ENCODE peak calls at places on chromosomes 2 and 18, in six cellular contexts. Q, N, I, B, Z and C are unnamed samples. For H3K79me1, the result is how much of the 10 kb centered on the place peaks cover.

GRCh38 chr2:205524656-205525055 is 157.6 kb upstream of the NRP2 start:
- DNase-seq in Q (no peak), N (no peak), I (no peak), B (no peak), Z (no peak), C (no peak)

GRCh38 chr2:42957109-42958035 is 165.0 kb upstream of the HAAO start:
- DNase-seq in Q (no peak), N (peak), I (no peak), B (no peak), Z (no peak), C (no peak)

GRCh38 chr2:170942615-170943014 is 13.6 kb downstream of the GORASP2 start:
- DNase-seq in Q (no peak), N (no peak), I (no peak), B (no peak), Z (no peak), C (no peak)

GRCh38 chr2:60794271-60794863 is 38.3 kb downstream of the PAPOLG start:
- DNase-seq in Q (no peak), N (peak), I (no peak), B (peak), Z (peak), C (no peak)

GRCh38 chr2:3127710-3128109 is 249.9 kb downstream of the EIPR1 start:
- DNase-seq in Q (no peak), N (no peak), I (no peak), B (no peak), Z (no peak), C (no peak)

GRCh38 chr2:63064661-63065060 is 14.0 kb downstream of the OTX1 start:
- DNase-seq in Q (no peak), N (no peak), I (no peak), B (no peak), Z (no peak), C (no peak)

GRCh38 chr18:44682871-44683221 is 2.2 kb downstream of the SETBP1 start:
- DNase-seq in Q (peak), N (no peak), I (no peak), B (no peak), Z (peak), C (peak)

GRCh38 chr18:12911025-12911927 is 27.2 kb upstream of the PTPN2 start:
- DNase-seq in Q (peak), N (no peak), I (no peak), B (no peak), Z (no peak), C (no peak)

GRCh38 chr2:112615051-112615450 is 30.6 kb downstream of the CHCHD5 start:
- DNase-seq in Q (no peak), N (no peak), I (no peak), B (no peak), Z (no peak), C (no peak)

GRCh38 chr2:4678937-4679336 is 975.6 kb downstream of the DCDC2C start:
- DNase-seq in Q (no peak), N (no peak), I (no peak), B (no peak), Z (no peak), C (no peak)

GRCh38 chr18:79497638-79498081 is 101.9 kb downstream of the NFATC1 start:
- DNase-seq in Q (no peak), N (peak), I (no peak), B (no peak), Z (peak), C (no peak)

GRCh38 chr2:229437467-229437866 is 166.4 kb upstream of the PID1 start:
- DNase-seq in Q (no peak), N (no peak), I (no peak), B (no peak), Z (no peak), C (no peak)

GRCh38 chr2:171034315-171034714 is 105.3 kb downstream of the GORASP2 start:
- DNase-seq in Q (no peak), N (peak), I (no peak), B (no peak), Z (peak), C (no peak)

GRCh38 chr2:237702439-237703397 is 75.3 kb downstream of the LRRFIP1 start:
- DNase-seq in Q (peak), N (peak), I (no peak), B (peak), Z (peak), C (no peak)

GRCh38 chr2:237701859-237702370 is 74.5 kb downstream of the LRRFIP1 start:
- DNase-seq in Q (no peak), N (no peak), I (no peak), B (peak), Z (no peak), C (no peak)

GRCh38 chr2:237706257-237706656 is 78.9 kb downstream of the LRRFIP1 start:
- DNase-seq in Q (no peak), N (no peak), I (no peak), B (no peak), Z (no peak), C (no peak)

GRCh38 chr2:237705225-237705524 is 77.8 kb downstream of the LRRFIP1 start:
- DNase-seq in Q (no peak), N (peak), I (no peak), B (no peak), Z (peak), C (no peak)

GRCh38 chr2:237704476-237705224 is 77.3 kb downstream of the LRRFIP1 start:
- DNase-seq in Q (no peak), N (peak), I (no peak), B (peak), Z (peak), C (no peak)
- H3K79me1 ChIP-seq in Q (under half), N (under half), I (under half), B (under half), Z (under half), C (under half)

GRCh38 chr18:9340472-9340871 is 5.9 kb downstream of the TWSG1 start:
- DNase-seq in Q (no peak), N (no peak), I (no peak), B (no peak), Z (no peak), C (no peak)
- H2AK5ac ChIP-seq in Q (no peak), N (no peak), I (no peak), B (no peak), Z (no peak), C (no peak)

GRCh38 chr2:68234405-68234804 is 17.9 kb downstream of the PPP3R1 start:
- DNase-seq in Q (no peak), N (no peak), I (no peak), B (no peak), Z (no peak), C (no peak)

GRCh38 chr2:68237404-68237803 is 14.9 kb downstream of the PPP3R1 start:
- DNase-seq in Q (no peak), N (peak), I (no peak), B (no peak), Z (no peak), C (no peak)

GRCh38 chr2:68236876-68237275 is 15.5 kb downstream of the PPP3R1 start:
- DNase-seq in Q (no peak), N (peak), I (no peak), B (no peak), Z (no peak), C (no peak)

GRCh38 chr2:68235090-68235489 is 17.2 kb downstream of the PPP3R1 start:
- DNase-seq in Q (no peak), N (no peak), I (no peak), B (no peak), Z (no peak), C (no peak)

DNA sequence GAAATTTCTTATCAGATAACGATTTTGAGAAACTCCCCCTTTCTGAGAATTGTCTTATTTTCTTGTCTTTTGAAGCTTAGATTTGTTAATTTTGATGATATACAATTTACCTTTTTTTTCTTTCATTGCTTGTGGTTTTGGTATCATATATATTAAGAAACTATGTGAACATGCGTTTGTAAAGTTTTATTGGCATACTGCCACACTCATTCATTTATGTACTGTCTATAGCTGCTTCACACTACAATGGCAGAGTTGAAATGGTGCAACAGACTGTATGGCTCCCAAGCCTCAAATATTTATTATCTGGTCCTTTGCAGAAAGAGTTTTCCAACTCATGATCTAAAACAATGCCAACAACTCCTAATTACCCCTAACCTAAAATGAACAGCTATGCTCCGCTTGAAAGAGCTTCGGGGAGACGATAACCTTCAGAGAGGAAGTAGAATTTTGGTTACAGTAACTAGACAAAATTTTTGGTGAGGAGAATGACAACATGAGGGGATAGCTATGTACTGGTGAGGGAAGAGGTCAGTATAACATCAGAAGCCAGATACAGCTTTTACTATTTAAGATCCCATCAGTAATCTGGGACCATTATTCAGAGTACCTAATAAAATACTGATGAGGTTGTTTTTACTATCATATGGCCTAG is 16.1 kb downstream of the PPP3R1 start:
- DNase-seq in Q (no peak), N (no peak), I (no peak), B (no peak), Z (no peak), C (no peak)
- H3K14ac ChIP-seq in Q (no peak), N (no peak), I (no peak), B (no peak), Z (no peak), C (no peak)

GRCh38 chr2:241843321-241844065 is 15.2 kb downstream of the PDCD1 start:
- DNase-seq in Q (peak), N (no peak), I (no peak), B (no peak), Z (no peak), C (no peak)

GRCh38 chr2:241842067-241842415 is 16.7 kb downstream of the PDCD1 start:
- DNase-seq in Q (no peak), N (no peak), I (no peak), B (peak), Z (no peak), C (no peak)

GRCh38 chr2:241842620-241843211 is 16.0 kb downstream of the PDCD1 start:
- DNase-seq in Q (peak), N (no peak), I (no peak), B (peak), Z (peak), C (no peak)

GRCh38 chr2:241844066-241844728 is 14.5 kb downstream of the PDCD1 start:
- DNase-seq in Q (peak), N (peak), I (no peak), B (peak), Z (peak), C (peak)

DNA sequence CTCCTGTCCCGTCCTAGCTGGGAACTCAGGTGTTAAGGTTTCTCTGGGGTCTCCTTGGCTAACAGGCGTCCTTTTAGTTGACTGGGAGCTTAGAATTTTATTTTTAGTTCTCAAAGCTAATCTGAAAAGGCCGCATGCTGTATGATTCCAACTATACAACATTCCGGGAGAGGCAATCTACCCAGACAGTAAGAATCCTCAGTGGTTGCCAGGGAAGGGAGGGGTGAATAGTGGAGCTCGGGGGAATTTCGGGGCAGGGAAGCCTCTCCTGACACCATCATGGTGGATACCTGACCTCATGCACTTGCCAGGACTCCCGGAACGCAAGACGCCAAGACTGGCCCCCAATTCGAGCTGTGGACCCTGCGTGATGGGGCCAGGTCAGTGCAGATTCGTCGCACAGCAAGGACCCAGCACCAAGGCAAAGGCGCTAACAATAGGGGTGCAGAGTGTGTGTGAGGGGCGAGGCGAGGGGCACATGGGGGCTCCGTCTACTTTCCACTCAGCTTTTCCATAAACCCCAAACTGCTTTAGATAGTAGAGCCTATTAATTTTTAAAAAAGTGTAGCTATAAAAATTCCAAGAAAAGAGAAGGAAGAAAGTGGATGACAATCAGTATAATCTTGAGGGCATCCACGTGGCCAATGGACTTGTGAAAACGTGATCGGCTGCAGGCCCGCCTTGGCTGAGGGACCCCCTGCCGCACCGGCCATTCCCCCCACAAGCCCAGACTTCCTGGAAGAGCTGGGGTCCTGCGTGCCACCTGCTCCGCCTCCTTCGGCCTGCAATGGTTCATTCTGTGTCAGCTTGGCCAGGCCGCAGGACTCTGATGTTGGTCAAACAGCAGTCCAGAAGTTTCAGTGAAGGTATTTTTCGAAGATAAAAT is 17.3 kb downstream of the PDCD1 start:
- DNase-seq in Q (peak), N (no peak), I (no peak), B (no peak), Z (no peak), C (no peak)
- H3K79me1 ChIP-seq in Q (under half), N (under half), I (under half), B (under half), Z (under half), C (under half)

DNA sequence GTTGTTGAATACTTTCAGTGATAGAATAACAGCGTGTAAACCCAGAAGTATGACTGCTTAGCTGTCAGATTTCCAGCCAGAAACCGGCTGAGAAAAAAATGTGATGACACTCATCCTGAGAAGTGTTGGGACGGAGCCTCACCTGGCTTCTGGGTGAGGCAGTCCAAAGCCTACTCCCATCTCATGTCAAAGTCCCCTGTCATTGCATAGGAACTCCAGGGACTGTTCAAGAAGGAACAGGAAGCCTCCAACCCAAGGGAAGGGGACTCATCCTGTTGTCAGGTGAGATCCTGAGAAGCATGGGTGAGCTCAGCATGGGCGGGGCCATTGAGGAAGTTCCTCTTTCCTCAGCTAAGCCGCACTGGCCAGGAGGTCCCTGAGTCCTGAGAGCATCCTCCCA is 11.3 kb upstream of the CHRNA1 start:
- DNase-seq in Q (peak), N (peak), I (no peak), B (peak), Z (no peak), C (no peak)
- H2AK5ac ChIP-seq in Q (no peak), N (peak), I (no peak), B (no peak), Z (no peak), C (no peak)

GRCh38 chr2:151302286-151302878 is 12.9 kb upstream of the NMI start:
- DNase-seq in Q (no peak), N (peak), I (no peak), B (no peak), Z (no peak), C (no peak)
- H3K14ac ChIP-seq in Q (no peak), N (peak), I (no peak), B (no peak), Z (no peak), C (no peak)

DNA sequence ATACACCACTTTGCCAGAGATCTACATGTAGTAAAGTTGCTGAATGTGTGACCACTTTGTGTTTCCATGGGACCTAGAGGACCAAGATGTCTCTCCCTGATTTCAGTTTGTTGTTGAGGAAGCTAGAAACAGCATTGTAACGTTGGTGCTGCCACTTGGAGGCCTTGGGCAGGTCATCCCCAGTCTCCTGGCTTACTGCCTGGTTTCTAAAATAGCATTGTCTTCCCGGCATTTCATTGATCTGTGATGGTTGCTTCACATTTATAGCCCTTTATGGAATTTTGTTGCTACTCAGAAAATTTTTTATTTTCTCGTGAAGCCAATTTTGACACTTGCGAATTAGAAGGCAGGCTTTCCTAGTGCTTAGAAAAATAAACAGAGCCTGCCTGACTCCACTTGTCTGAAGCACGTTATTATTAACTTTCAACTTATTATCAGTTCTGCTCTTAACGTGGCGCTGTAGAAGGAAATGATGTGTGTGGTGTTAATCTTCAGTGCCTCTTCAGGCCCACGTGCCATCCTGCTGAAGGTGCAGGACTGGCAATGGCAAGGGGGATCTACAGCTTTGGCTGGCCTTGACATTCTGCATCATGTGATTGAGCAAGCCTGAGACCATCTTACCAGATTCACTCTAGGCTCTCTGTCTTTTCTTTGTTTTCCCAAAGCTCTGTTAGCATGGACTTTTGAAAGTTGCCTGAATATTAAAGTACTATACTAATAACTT is 59.9 kb downstream of the INPP4A start:
- DNase-seq in Q (no peak), N (no peak), I (no peak), B (no peak), Z (no peak), C (no peak)
- H3K79me1 ChIP-seq in Q (under half), N (under half), I (under half), B (under half), Z (under half), C (under half)